ENCODE peak calls at places on chromosome 4, in ten cellular contexts. J is HuH-7.5; R is endodermal cell; T is T-helper 9 cell; A is hypothalamus; M is amniotic epithelial cell; D is cardiac fibroblast; I is stimulated activated CD8-positive, alpha-beta memory T cell treated with anti-CD3 and anti-CD28 coated beads, Interleukin-4, amount 100 ng/mL, for 24 hours; S is H7; N is NCI-H1092 treated with DMSO at 0.1 percent for 48 hours. B is an unnamed sample.

GRCh38 chr4:117845270-117845669 is 189.0 kb upstream of the NDST3 start:
- DNase-seq in J (no peak), R (no peak), T (no peak), A (no peak), M (no peak), D (no peak), I (no peak), S (no peak), N (no peak), B (no peak)

GRCh38 chr4:168484626-168485025 is 4.3 kb upstream of the DDX60L start:
- DNase-seq in J (no peak), R (no peak), T (no peak), A (no peak), M (peak; percentile 74), D (peak; percentile 87), I (no peak), S (no peak), N (no peak), B (no peak)

GRCh38 chr4:75820197-75820596 is 82.1 kb downstream of the PPEF2 start:
- DNase-seq in J (no peak), R (no peak), T (no peak), A (no peak), M (no peak), D (no peak), I (no peak), S (no peak), N (no peak), B (no peak)

GRCh38 chr4:183276106-183276505 is 44.0 kb downstream of the CLDN22 start:
- DNase-seq in J (no peak), R (no peak), T (no peak), A (no peak), M (no peak), D (no peak), I (no peak), S (no peak), N (no peak), B (no peak)

GRCh38 chr4:127967141-127967775 is 2.1 kb downstream of the ABHD18 start:
- DNase-seq in J (no peak), R (no peak), T (no peak), A (no peak), M (peak; percentile 26), D (no peak), I (no peak), S (no peak), N (no peak), B (no peak)

GRCh38 chr4:157421365-157421764 is 200.8 kb downstream of the GRIA2 start:
- DNase-seq in J (no peak), R (no peak), T (no peak), A (no peak), M (no peak), D (no peak), I (no peak), S (no peak), N (no peak), B (no peak)

GRCh38 chr4:153789741-153790651 is 1.1 kb upstream of the SFRP2 start:
- DNase-seq in J (no peak), R (peak; percentile 96), T (no peak), A (no peak), M (no peak), D (peak; percentile 34), I (no peak), S (peak; percentile 83), N (no peak), B (no peak)

GRCh38 chr4:176436500-176436973 is 116.8 kb downstream of the SPCS3 start:
- DNase-seq in J (no peak), R (no peak), T (no peak), A (no peak), M (peak; percentile 84), D (peak; percentile 95), I (no peak), S (no peak), N (no peak), B (peak; percentile 96)

GRCh38 chr4:151678048-151678853 is 82.6 kb downstream of the GATB start:
- DNase-seq in J (no peak), R (no peak), T (no peak), A (no peak), M (no peak), D (no peak), I (no peak), S (no peak), N (peak; percentile 81), B (no peak)

GRCh38 chr4:45442466-45442865 is 681.4 kb downstream of the GABRG1 start:
- DNase-seq in J (no peak), R (peak; percentile 54), T (no peak), A (no peak), M (no peak), D (peak; percentile 1), I (no peak), S (peak; percentile 7), N (no peak), B (no peak)